ENCODE peak calls at places on chromosomes 5 and 9, in eight cellular contexts. H is Caco-2, E is activated B cell treated with CpG ODN at 0.5 μM for 24 hours, W is A549, J is cardiac fibroblast, Z is heart right ventricle, A is nephron progenitor cell, U is cardiac muscle cell. O is an unnamed sample.

GRCh38 chr5:30908356-30908755 is 285.1 kb upstream of the CDH6 start:
- DNase-seq in J (no peak), E (no peak), Z (no peak), W (no peak), A (no peak), H (no peak), U (no peak), O (no peak)

GRCh38 chr5:94064025-94064424 is 322.6 kb upstream of the POU5F2 start:
- DNase-seq in H (no peak), A (no peak), W (no peak), U (no peak), E (no peak), J (no peak), Z (no peak), O (no peak)

GRCh38 chr9:69178583-69179011 is 4.5 kb downstream of the TJP2 start:
- DNase-seq in U (no peak), W (peak; percentile 49), Z (no peak), J (no peak), A (no peak), E (no peak), H (no peak), O (no peak)

GRCh38 chr5:33608476-33609026 is 167.8 kb downstream of the TARS1 start:
- DNase-seq in E (no peak), A (no peak), U (no peak), Z (no peak), H (no peak), J (no peak), W (no peak), O (no peak)

GRCh38 chr5:2996248-2996647 is 244.8 kb upstream of the IRX2 start:
- DNase-seq in W (no peak), Z (no peak), A (no peak), J (no peak), U (no peak), E (no peak), H (no peak), O (no peak)

GRCh38 chr9:126652140-126652558 is 38.4 kb downstream of the LMX1B start:
- DNase-seq in A (peak; percentile 70), J (no peak), Z (no peak), E (no peak), H (peak; percentile 89), U (no peak), W (no peak), O (no peak)

GRCh38 chr9:93121316-93122241 is 12.5 kb downstream of the NINJ1 start:
- DNase-seq in J (no peak), E (peak; percentile 13), U (no peak), W (no peak), A (no peak), Z (no peak), H (no peak), O (peak; percentile 45)

GRCh38 chr5:154793599-154794524 is 38.7 kb downstream of the LARP1 start:
- DNase-seq in E (no peak), U (no peak), Z (no peak), W (no peak), J (peak; percentile 42), A (no peak), H (peak; percentile 49), O (no peak)

GRCh38 chr5:179240561-179240960 is 104.7 kb downstream of the ADAMTS2 start:
- DNase-seq in U (no peak), Z (no peak), W (no peak), H (no peak), E (peak; percentile 6), J (no peak), A (no peak), O (no peak)

GRCh38 chr5:55324815-55325418 is 17.1 kb downstream of the MTREX start:
- DNase-seq in W (peak; percentile 61), J (peak; percentile 76), Z (no peak), H (peak; percentile 32), U (no peak), E (no peak), A (no peak), O (no peak)

GRCh38 chr9:134863941-134864820 is 16.4 kb upstream of the FCN2 start:
- DNase-seq in E (no peak), W (no peak), J (peak; percentile 23), A (no peak), H (no peak), U (no peak), Z (peak; percentile 46), O (no peak)

GRCh38 chr9:131020862-131021261 is 11.9 kb downstream of the LAMC3 start:
- DNase-seq in U (no peak), J (peak; percentile 17), W (no peak), H (no peak), Z (no peak), A (no peak), E (no peak), O (no peak)

GRCh38 chr5:134079748-134080581 is 34.5 kb upstream of the TCF7 start:
- DNase-seq in E (no peak), H (no peak), J (no peak), A (no peak), W (no peak), U (no peak), Z (no peak), O (no peak)

GRCh38 chr9:114385412-114386181 is 2.2 kb downstream of the AKNA start:
- DNase-seq in E (peak; percentile 71), J (peak; percentile 75), W (peak; percentile 24), A (no peak), Z (peak; percentile 48), H (no peak), U (no peak), O (peak; percentile 95)

GRCh38 chr5:83322273-83322924 is 149.1 kb upstream of the VCAN start:
- DNase-seq in Z (no peak), W (no peak), J (no peak), E (no peak), U (no peak), H (no peak), A (no peak), O (no peak)

GRCh38 chr5:63916786-63917185 is 45.5 kb downstream of the HTR1A start:
- DNase-seq in J (peak; percentile 1), E (no peak), Z (no peak), W (no peak), H (no peak), U (no peak), A (no peak), O (no peak)

GRCh38 chr5:19891658-19892057 is 96.3 kb downstream of the CDH18 start:
- DNase-seq in A (no peak), E (no peak), W (no peak), Z (no peak), U (no peak), J (peak; percentile 17), H (no peak), O (no peak)

GRCh38 chr9:71741841-71742648 is 26.3 kb downstream of the CEMIP2 start:
- DNase-seq in E (no peak), Z (no peak), U (no peak), H (peak; percentile 38), A (no peak), W (peak; percentile 73), J (peak; percentile 78), O (no peak)

GRCh38 chr5:83484294-83484693 is 12.8 kb downstream of the VCAN start:
- DNase-seq in A (no peak), J (no peak), E (no peak), U (no peak), W (no peak), Z (no peak), H (no peak), O (no peak)

GRCh38 chr5:73030531-73030930 is 74.7 kb downstream of the FCHO2 start:
- DNase-seq in Z (no peak), J (no peak), W (no peak), A (no peak), E (no peak), U (no peak), H (peak; percentile 41), O (no peak)

GRCh38 chr9:131889437-131890244 is 149.8 kb upstream of the RAPGEF1 start:
- DNase-seq in W (no peak), E (no peak), H (no peak), A (no peak), U (no peak), J (no peak), Z (peak; percentile 54), O (no peak)

GRCh38 chr5:72522607-72523006 is 15.4 kb upstream of the ZNF366 start:
- DNase-seq in J (no peak), E (no peak), W (no peak), U (no peak), H (no peak), Z (no peak), A (no peak), O (no peak)

GRCh38 chr5:33321026-33321425 is 119.7 kb upstream of the TARS1 start:
- DNase-seq in U (no peak), Z (no peak), E (no peak), A (no peak), J (peak; percentile 99), W (peak; percentile 23), H (no peak), O (no peak)

GRCh38 chr5:43627028-43627427 is 24.0 kb downstream of the NNT start:
- DNase-seq in J (peak; percentile 70), U (peak; percentile 58), E (no peak), A (peak; percentile 26), H (peak; percentile 71), Z (no peak), W (peak; percentile 81), O (no peak)
- TF ChIP-seq CTCF in J (peak; percentile 88), U (peak; percentile 76), E (no peak), A (peak; percentile 38), H (peak; percentile 63), Z (peak; percentile 75), W (peak; percentile 46), O (peak; percentile 54)

GRCh38 chr5:128844354-128844923 is 120.8 kb upstream of the SLC27A6 start:
- DNase-seq in J (peak; percentile 58), U (peak; percentile 56), E (no peak), Z (no peak), H (no peak), A (no peak), W (peak; percentile 6), O (no peak)
- TF ChIP-seq CTCF in J (peak; percentile 7), U (peak; percentile 28), E (no peak), Z (peak; percentile 42), H (peak; percentile 29), A (peak; percentile 43), W (peak; percentile 60), O (no peak)

GRCh38 chr9:128341435-128341849 is 1.1 kb downstream of the SLC27A4 start:
- DNase-seq in U (peak; percentile 78), H (peak; percentile 84), J (peak; percentile 74), E (peak; percentile 46), A (peak; percentile 65), W (peak; percentile 84), Z (peak; percentile 35), O (no peak)
- TF ChIP-seq CTCF in U (peak; percentile 69), H (peak; percentile 57), J (peak; percentile 77), E (no peak), A (peak; percentile 51), W (peak; percentile 60), Z (peak; percentile 69), O (peak; percentile 75)

GRCh38 chr9:35598863-35599590 is 6.0 kb upstream of the TESK1 start:
- DNase-seq in A (no peak), E (no peak), H (peak; percentile 58), U (no peak), J (no peak), W (no peak), Z (no peak), O (no peak)

GRCh38 chr9:35604578-35605335 is at the start of gene TESK1:
- DNase-seq in Z (peak; percentile 78), A (peak; percentile 88), H (peak; percentile 88), E (peak; percentile 83), J (peak; percentile 62), W (peak; percentile 87), U (peak; percentile 89), O (no peak)

GRCh38 chr9:35603986-35604577 is 980 bp upstream of the TESK1 start:
- DNase-seq in Z (peak; percentile 99), W (peak; percentile 100), J (peak; percentile 100), H (peak; percentile 99), A (peak; percentile 99), U (peak; percentile 100), E (peak; percentile 95), O (peak; percentile 100)

GRCh38 chr9:35603506-35603985 is 1.5 kb upstream of the TESK1 start:
- DNase-seq in A (no peak), H (peak; percentile 65), E (no peak), U (no peak), J (peak; percentile 91), Z (peak; percentile 55), W (no peak), O (no peak)

GRCh38 chr9:35599763-35600604 is 5.1 kb upstream of the TESK1 start:
- DNase-seq in H (peak; percentile 15), J (peak; percentile 8), U (no peak), Z (no peak), A (no peak), W (peak; percentile 24), E (no peak), O (no peak)
- TF ChIP-seq CTCF in H (no peak), J (no peak), U (peak; percentile 20), Z (no peak), A (no peak), W (no peak), E (no peak), O (no peak)